ENCODE peak calls at places on chromosome 20, in seven cellular contexts. M is adrenal gland; X is tibial nerve; H is PC-3; Z is CD8-positive, alpha-beta T cell; J is lower lobe of right lung; L is naive thymus-derived CD4-positive, alpha-beta T cell. I is an unnamed sample.

GRCh38 chr20:59837623-59838394 is 95.6 kb downstream of the SYCP2 start:
- DNase-seq in M (no peak), X (no peak), H (peak; percentile 26), Z (no peak), J (no peak), L (no peak), I (no peak)

GRCh38 chr20:38975539-38976120 is 13.5 kb downstream of the DHX35 start:
- DNase-seq in M (no peak), X (no peak), H (peak; percentile 31), Z (no peak), J (no peak), L (no peak), I (no peak)

GRCh38 chr20:45218133-45218532 is 3.0 kb upstream of the SEMG2 start:
- DNase-seq in M (no peak), X (no peak), H (no peak), Z (no peak), J (no peak), L (no peak), I (no peak)

GRCh38 chr20:53142225-53142624 is 170.1 kb downstream of the TSHZ2 start:
- DNase-seq in M (no peak), X (no peak), H (no peak), Z (no peak), J (no peak), L (no peak), I (no peak)

GRCh38 chr20:52965819-52966218 is 6.3 kb upstream of the TSHZ2 start:
- DNase-seq in M (no peak), X (no peak), H (no peak), Z (no peak), J (no peak), L (no peak), I (no peak)

GRCh38 chr20:51019598-51020592 is 3.0 kb downstream of the KCNG1 start:
- DNase-seq in M (no peak), X (no peak), H (no peak), Z (no peak), J (no peak), L (no peak), I (no peak)

GRCh38 chr20:10414982-10415650 is 18.9 kb downstream of the MKKS start:
- DNase-seq in M (no peak), X (no peak), H (peak; percentile 83), Z (no peak), J (no peak), L (no peak), I (no peak)

GRCh38 chr20:25000268-25000801 is 7.8 kb upstream of the APMAP start:
- DNase-seq in M (peak; percentile 82), X (peak; percentile 65), H (peak; percentile 98), Z (no peak), J (peak; percentile 84), L (no peak), I (peak; percentile 88)

GRCh38 chr20:51036827-51037229 is 13.9 kb upstream of the KCNG1 start:
- DNase-seq in M (no peak), X (no peak), H (peak; percentile 47), Z (no peak), J (no peak), L (no peak), I (no peak)

GRCh38 chr20:7859371-7859802 is 80.9 kb downstream of the HAO1 start:
- DNase-seq in M (peak; percentile 34), X (peak; percentile 41), H (peak; percentile 84), Z (no peak), J (no peak), L (no peak), I (no peak)

GRCh38 chr20:25066386-25066785 is 8.4 kb upstream of the ACSS1 start:
- DNase-seq in M (no peak), X (no peak), H (no peak), Z (no peak), J (no peak), L (no peak), I (no peak)

GRCh38 chr20:40654876-40655275 is 34.2 kb downstream of the MAFB start:
- DNase-seq in M (peak; percentile 60), X (peak; percentile 78), H (no peak), Z (no peak), J (no peak), L (no peak), I (peak; percentile 78)

GRCh38 chr20:5859611-5860010 is 90.7 kb downstream of the TRMT6 start:
- DNase-seq in M (no peak), X (no peak), H (peak; percentile 28), Z (no peak), J (no peak), L (no peak), I (no peak)

GRCh38 chr20:25148181-25148981 is 47.1 kb upstream of the ENTPD6 start:
- DNase-seq in M (peak; percentile 58), X (peak; percentile 51), H (no peak), Z (peak; percentile 38), J (peak; percentile 69), L (peak; percentile 80), I (peak; percentile 70)

GRCh38 chr20:37316116-37316774 is 26.8 kb downstream of the MANBAL start:
- DNase-seq in M (no peak), X (no peak), H (no peak), Z (no peak), J (no peak), L (peak; percentile 24), I (no peak)

GRCh38 chr20:24782801-24783630 is 166.1 kb upstream of the CST7 start:
- DNase-seq in M (no peak), X (no peak), H (peak; percentile 28), Z (no peak), J (peak; percentile 29), L (no peak), I (no peak)

GRCh38 chr20:4156411-4156810 is 141.1 kb upstream of the RNF24 start:
- DNase-seq in M (no peak), X (no peak), H (peak; percentile 53), Z (no peak), J (peak; percentile 16), L (no peak), I (no peak)

GRCh38 chr20:54681869-54682268 is 206.5 kb downstream of the DOK5 start:
- DNase-seq in M (no peak), X (no peak), H (no peak), Z (no peak), J (no peak), L (no peak), I (no peak)

GRCh38 chr20:54623923-54624569 is 148.7 kb downstream of the DOK5 start:
- DNase-seq in M (no peak), X (no peak), H (no peak), Z (no peak), J (no peak), L (no peak), I (no peak)

GRCh38 chr20:45798935-45799642 is 7.3 kb downstream of the DNTTIP1 start:
- DNase-seq in M (peak; percentile 77), X (peak; percentile 85), H (peak; percentile 82), Z (peak; percentile 45), J (peak; percentile 53), L (peak; percentile 58), I (peak; percentile 66)

GRCh38 chr20:61297491-61297890 is 45.4 kb downstream of the CDH4 start:
- DNase-seq in M (no peak), X (no peak), H (no peak), Z (no peak), J (no peak), L (no peak), I (no peak)
- H3K27ac ChIP-seq in M (no peak overlapping the region), X (no peak overlapping the region), H (no peak overlapping the region), Z (no peak overlapping the region), J (no peak overlapping the region), L (no peak overlapping the region), I (no peak overlapping the region)

GRCh38 chr20:49983848-49984408 is 1.1 kb downstream of the SNAI1 start:
- DNase-seq in M (no peak), X (no peak), H (no peak), Z (no peak), J (no peak), L (no peak), I (peak; percentile 83)
- H3K4me3 ChIP-seq in M (no peak overlapping the region), X (peak overlapping the region; percentile 55), H (peak overlapping the region; percentile 70), Z (no peak overlapping the region), J (peak overlapping the region; percentile 62), L (no peak overlapping the region), I (peak overlapping the region; percentile 69)

GRCh38 chr20:62709537-62709905 is 885 bp downstream of the NTSR1 start:
- DNase-seq in M (no peak), X (no peak), H (no peak), Z (no peak), J (no peak), L (no peak), I (no peak)

GRCh38 chr20:62710221-62710885 is 1.7 kb downstream of the NTSR1 start:
- DNase-seq in M (no peak), X (no peak), H (no peak), Z (no peak), J (no peak), L (no peak), I (peak; percentile 30)

GRCh38 chr20:62707981-62708521 is 585 bp upstream of the NTSR1 start:
- DNase-seq in M (no peak), X (no peak), H (peak; percentile 56), Z (no peak), J (no peak), L (no peak), I (peak; percentile 41)

GRCh38 chr20:62707281-62707941 is 1.2 kb upstream of the NTSR1 start:
- DNase-seq in M (no peak), X (no peak), H (peak; percentile 15), Z (no peak), J (no peak), L (no peak), I (peak; percentile 40)

DNA sequence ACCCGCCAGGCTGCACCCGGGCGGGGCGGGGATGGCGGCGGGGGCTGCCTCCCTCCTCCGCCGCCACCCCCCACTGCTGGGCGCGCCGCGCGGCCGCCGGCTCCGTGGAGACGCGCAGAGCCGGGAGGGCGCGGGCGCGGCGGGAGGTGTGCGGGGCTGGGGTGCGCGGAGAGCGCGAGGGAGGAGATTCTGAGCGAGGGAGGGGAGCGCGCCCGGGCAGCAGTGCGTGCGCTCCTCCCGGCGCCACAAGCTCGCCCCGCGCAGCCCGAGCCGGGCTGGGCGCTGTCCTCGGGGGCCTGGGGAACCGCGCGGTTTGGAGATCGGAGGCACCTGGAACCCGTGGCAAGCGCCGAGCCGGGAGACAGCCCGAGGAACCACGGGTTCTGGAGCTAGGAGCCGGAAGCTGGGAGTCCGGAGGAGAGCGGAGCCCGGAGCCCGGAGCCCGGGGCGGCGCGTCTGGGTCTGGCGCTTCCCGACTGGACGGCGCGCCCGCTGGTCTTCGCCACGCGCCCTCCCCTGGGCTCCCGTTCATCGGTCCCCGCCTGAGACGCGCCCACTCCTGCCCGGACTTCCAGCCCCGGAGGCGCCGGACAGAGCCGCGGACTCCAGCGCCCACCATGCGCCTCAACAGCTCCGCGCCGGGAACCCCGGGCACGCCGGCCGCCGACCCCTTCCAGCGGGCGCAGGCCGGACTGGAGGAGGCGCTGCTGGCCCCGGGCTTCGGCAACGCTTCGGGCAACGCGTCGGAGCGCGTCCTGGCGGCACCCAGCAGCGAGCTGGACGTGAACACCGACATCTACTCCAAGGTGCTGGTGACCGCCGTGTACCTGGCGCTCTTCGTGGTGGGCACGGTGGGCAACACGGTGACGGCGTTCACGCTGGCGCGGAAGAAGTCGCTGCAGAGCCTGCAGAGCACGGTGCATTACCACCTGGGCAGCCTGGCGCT is at the start of gene NTSR1:
- DNase-seq in M (no peak), X (no peak), H (no peak), Z (no peak), J (no peak), L (no peak), I (no peak)
- H3K27me3 ChIP-seq in M (peaks cover 42% of the 10 kb centered on the region), X (no peaks in the 10 kb centered on the region), H (peaks cover 3% of the 10 kb centered on the region), Z (peaks cover 8% of the 10 kb centered on the region), J (peaks cover 81% of the 10 kb centered on the region), L (no peaks in the 10 kb centered on the region), I (no peaks in the 10 kb centered on the region)

DNA sequence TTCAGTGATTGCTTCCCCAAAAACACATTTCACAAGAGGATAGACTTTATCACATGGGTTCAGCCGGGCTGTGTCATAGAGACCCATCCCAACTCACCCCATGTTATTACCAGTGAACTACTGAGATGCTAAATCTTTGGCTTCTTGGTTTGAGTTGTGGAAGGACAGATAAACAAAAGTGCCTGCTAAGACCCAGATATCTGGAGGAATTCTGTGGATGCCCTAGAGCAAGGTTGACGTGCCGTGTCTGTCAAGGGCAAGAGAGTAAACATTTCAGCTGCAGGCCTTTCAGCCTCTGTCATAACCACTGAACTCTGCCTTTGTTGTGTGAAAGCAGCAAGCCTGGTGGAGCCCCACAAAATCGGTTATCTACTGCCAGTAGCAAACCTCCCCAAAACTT is 11.2 kb upstream of the THBD start:
- DNase-seq in M (no peak), X (no peak), H (no peak), Z (no peak), J (no peak), L (no peak), I (no peak)
- H3K27ac ChIP-seq in M (no peak overlapping the region), X (no peak overlapping the region), H (no peak overlapping the region), Z (no peak overlapping the region), J (no peak overlapping the region), L (no peak overlapping the region), I (no peak overlapping the region)